ENCODE peak calls at places on chromosomes 1 and 21, in nine cellular contexts. M is mesenchymal stem cell; D is T-helper 1 cell; Y is neuronal stem cell; T is tibial nerve; E is non-pigmented ciliary epithelial cell; R is stimulated activated CD4-positive, alpha-beta T cell treated with anti-CD3 and anti-CD28 coated beads, Interleukin-12 subunit alpha, Interleukin-12 subunit beta, amount 100 ng/mL, for 48 hours; K is GM12891; N is nucleus accumbens. Q is an unnamed sample.

GRCh38 chr1:905071-905749 is 18.5 kb upstream of the SAMD11 start:
- DNase-seq in E (no peak), T (peak; percentile 12), N (no peak), R (no peak), D (no peak), M (peak; percentile 73), K (peak; percentile 53), Y (no peak), Q (no peak)

GRCh38 chr1:9244501-9245229 is 10.1 kb downstream of the H6PD start:
- DNase-seq in T (no peak), K (no peak), R (no peak), E (no peak), Y (no peak), M (peak; percentile 77), N (no peak), D (no peak), Q (no peak)

GRCh38 chr1:246012271-246012854 is 494.7 kb downstream of the SMYD3 start:
- DNase-seq in T (no peak), Y (peak; percentile 31), K (peak; percentile 30), N (no peak), D (no peak), R (no peak), E (no peak), M (peak; percentile 57), Q (no peak)

GRCh38 chr1:189787201-189787600 is 690.5 kb downstream of the BRINP3 start:
- DNase-seq in E (no peak), N (no peak), T (no peak), M (no peak), K (no peak), Y (no peak), D (no peak), R (no peak), Q (no peak)

GRCh38 chr21:42220138-42220701 is 1.3 kb downstream of the ABCG1 start:
- DNase-seq in T (no peak), K (no peak), N (no peak), M (peak; percentile 71), R (peak; percentile 40), D (peak; percentile 69), Y (peak; percentile 46), E (peak; percentile 20), Q (no peak)

GRCh38 chr1:212118167-212118871 is 82.8 kb downstream of the DTL start:
- DNase-seq in Y (no peak), R (no peak), N (no peak), T (no peak), K (no peak), D (no peak), M (no peak), E (peak; percentile 23), Q (no peak)

GRCh38 chr1:154747841-154748766 is 122.0 kb downstream of the KCNN3 start:
- DNase-seq in N (no peak), Y (no peak), R (peak; percentile 53), M (peak; percentile 86), D (no peak), E (no peak), T (no peak), K (peak; percentile 64), Q (peak; percentile 51)

GRCh38 chr1:108639899-108640560 is 20.9 kb downstream of the HENMT1 start:
- DNase-seq in E (no peak), T (no peak), Y (no peak), D (no peak), N (no peak), M (no peak), K (no peak), R (no peak), Q (no peak)

GRCh38 chr1:38817958-38818705 is 41.4 kb downstream of the RRAGC start:
- DNase-seq in N (no peak), T (no peak), Y (peak; percentile 76), D (no peak), E (no peak), R (peak; percentile 23), K (peak; percentile 71), M (peak; percentile 31), Q (peak; percentile 49)

GRCh38 chr1:42420911-42421585 is 34.8 kb downstream of the ZMYND12 start:
- DNase-seq in K (no peak), D (no peak), M (peak; percentile 29), T (no peak), R (no peak), Y (no peak), E (peak; percentile 42), N (peak; percentile 5), Q (no peak)

GRCh38 chr1:28259935-28260802 is 851 bp downstream of the SESN2 start:
- DNase-seq in E (peak; percentile 60), Y (peak; percentile 93), M (peak; percentile 92), N (no peak), R (no peak), T (no peak), D (no peak), K (no peak), Q (no peak)

GRCh38 chr1:53448241-53448841 is 10.9 kb upstream of the DMRTB1 start:
- DNase-seq in N (no peak), T (no peak), M (no peak), Y (no peak), R (no peak), D (no peak), K (no peak), E (no peak), Q (no peak)

GRCh38 chr1:174788981-174789380 is 210.8 kb upstream of the CACYBP start:
- DNase-seq in M (peak; percentile 63), T (no peak), Y (no peak), N (no peak), E (peak; percentile 77), D (no peak), R (no peak), K (no peak), Q (no peak)

GRCh38 chr1:207316141-207316540 is 5.3 kb upstream of the CD55 start:
- DNase-seq in M (no peak), E (no peak), N (no peak), K (no peak), Y (no peak), T (no peak), D (no peak), R (no peak), Q (no peak)

GRCh38 chr21:37463083-37463780 is 96.7 kb downstream of the DYRK1A start:
- DNase-seq in E (no peak), Y (no peak), M (peak; percentile 83), D (no peak), K (no peak), N (no peak), R (no peak), T (no peak), Q (no peak)

GRCh38 chr1:119394085-119394484 is 20.9 kb upstream of the HSD3B2 start:
- DNase-seq in E (no peak), D (no peak), Y (no peak), N (no peak), K (no peak), T (no peak), M (no peak), R (no peak), Q (no peak)

GRCh38 chr1:59367269-59368006 is 70.5 kb downstream of the FGGY start:
- DNase-seq in R (no peak), T (peak; percentile 68), D (no peak), K (no peak), Y (no peak), E (peak; percentile 84), N (no peak), M (peak; percentile 89), Q (no peak)

GRCh38 chr21:39842741-39843146 is 24.5 kb upstream of the PCP4 start:
- DNase-seq in Y (no peak), R (no peak), M (no peak), N (no peak), K (no peak), D (no peak), T (no peak), E (no peak), Q (no peak)

GRCh38 chr1:196317535-196318522 is 290.4 kb downstream of the KCNT2 start:
- DNase-seq in R (no peak), K (no peak), Y (peak; percentile 18), D (no peak), T (no peak), N (no peak), M (peak; percentile 55), E (no peak), Q (no peak)

GRCh38 chr1:168734271-168734670 is 5.3 kb upstream of the DPT start:
- DNase-seq in E (no peak), Y (no peak), D (no peak), N (no peak), R (no peak), T (no peak), K (no peak), M (no peak), Q (no peak)

GRCh38 chr1:229406798-229407197 is 27.1 kb downstream of the ACTA1 start:
- DNase-seq in K (no peak), Y (peak; percentile 59), D (no peak), N (no peak), T (no peak), M (no peak), R (no peak), E (no peak), Q (no peak)

GRCh38 chr1:7930547-7931445 is 9.8 kb downstream of the TNFRSF9 start:
- DNase-seq in T (no peak), R (no peak), D (no peak), Y (no peak), N (no peak), E (no peak), M (no peak), K (no peak), Q (no peak)

GRCh38 chr1:97651201-97651600 is 269.6 kb downstream of the DPYD start:
- DNase-seq in T (no peak), N (no peak), E (no peak), R (no peak), K (no peak), D (no peak), Y (no peak), M (no peak), Q (no peak)

GRCh38 chr1:230519246-230519645 is 93.1 kb upstream of the PGBD5 start:
- DNase-seq in Y (no peak), N (no peak), E (no peak), K (no peak), R (no peak), D (no peak), T (no peak), M (no peak), Q (no peak)

GRCh38 chr1:25644962-25645361 is 28.4 kb downstream of the MAN1C1 start:
- DNase-seq in M (no peak), N (no peak), E (no peak), R (no peak), K (no peak), D (no peak), T (no peak), Y (no peak), Q (no peak)

Q was measured in GM18507.